ENCODE peak calls at places on chromosomes 1 and 21, in four cellular contexts. Z is A549, L is K562, X is HepG2. B is an unnamed sample.

GRCh38 chr1:111483166-111483565 is 9.4 kb downstream of the C1orf162 start:
- DNase-seq in Z (no peak), L (no peak), X (no peak), B (no peak)

GRCh38 chr21:22345624-22346023 is 1347.4 kb downstream of the NCAM2 start:
- DNase-seq in Z (no peak), L (no peak), X (no peak), B (no peak)

GRCh38 chr1:178101654-178102053 is 7.8 kb downstream of the RASAL2 start:
- DNase-seq in Z (no peak), L (no peak), X (no peak), B (no peak)

GRCh38 chr1:169527461-169528213 is 41.9 kb upstream of the SLC19A2 start:
- DNase-seq in Z (no peak), L (no peak), X (no peak), B (no peak)

GRCh38 chr1:50275564-50275963 is 147.7 kb downstream of the DMRTA2 start:
- DNase-seq in Z (no peak), L (no peak), X (no peak), B (peak; percentile 36)

GRCh38 chr1:109499661-109500536 is 6.0 kb downstream of the CYB561D1 start:
- DNase-seq in Z (no peak), L (peak; percentile 68), X (peak; percentile 45), B (peak; percentile 89)

GRCh38 chr1:160284220-160284781 is 632 bp downstream of the PEX19 start:
- DNase-seq in Z (peak; percentile 25), L (peak; percentile 26), X (peak; percentile 31), B (no peak)

GRCh38 chr1:55962472-55962871 is 616.9 kb downstream of the PLPP3 start:
- DNase-seq in Z (no peak), L (no peak), X (no peak), B (no peak)

GRCh38 chr1:185846672-185847440 is 112.7 kb downstream of the HMCN1 start:
- DNase-seq in Z (no peak), L (no peak), X (no peak), B (no peak)

GRCh38 chr1:41809716-41810115 is 109.0 kb downstream of the HIVEP3 start:
- DNase-seq in Z (no peak), L (no peak), X (no peak), B (no peak)

GRCh38 chr1:175287377-175287776 is 94.8 kb upstream of the KIAA0040 start:
- DNase-seq in Z (no peak), L (no peak), X (no peak), B (no peak)

GRCh38 chr21:41648591-41649031 is 118.2 kb downstream of the RIPK4 start:
- DNase-seq in Z (no peak), L (no peak), X (no peak), B (no peak)

DNA sequence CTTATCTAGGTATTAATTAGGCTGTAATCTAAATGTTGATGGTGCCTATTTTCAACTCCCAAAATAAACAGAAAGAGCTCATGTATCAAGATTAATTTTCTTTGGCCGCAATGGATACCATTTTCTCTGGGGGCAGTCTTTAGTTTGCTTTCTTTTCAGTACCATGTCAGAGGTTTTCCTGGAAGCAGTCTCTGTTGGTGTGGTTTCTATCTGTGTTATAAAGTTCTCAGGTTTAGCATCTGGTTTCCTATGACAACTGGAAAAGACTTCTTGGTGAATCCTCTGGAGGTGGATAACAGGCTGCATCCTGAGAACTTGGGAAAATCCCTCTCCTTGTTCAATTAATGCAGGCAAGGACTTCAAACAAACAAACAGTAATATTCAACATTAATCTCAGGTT is 38.7 kb upstream of the BATF3 start:
- DNase-seq in Z (no peak), L (no peak), X (no peak), B (no peak)
- TF ChIP-seq HMGXB4 in Z (no peak), L (no peak), X (no peak), B (no peak)

DNA sequence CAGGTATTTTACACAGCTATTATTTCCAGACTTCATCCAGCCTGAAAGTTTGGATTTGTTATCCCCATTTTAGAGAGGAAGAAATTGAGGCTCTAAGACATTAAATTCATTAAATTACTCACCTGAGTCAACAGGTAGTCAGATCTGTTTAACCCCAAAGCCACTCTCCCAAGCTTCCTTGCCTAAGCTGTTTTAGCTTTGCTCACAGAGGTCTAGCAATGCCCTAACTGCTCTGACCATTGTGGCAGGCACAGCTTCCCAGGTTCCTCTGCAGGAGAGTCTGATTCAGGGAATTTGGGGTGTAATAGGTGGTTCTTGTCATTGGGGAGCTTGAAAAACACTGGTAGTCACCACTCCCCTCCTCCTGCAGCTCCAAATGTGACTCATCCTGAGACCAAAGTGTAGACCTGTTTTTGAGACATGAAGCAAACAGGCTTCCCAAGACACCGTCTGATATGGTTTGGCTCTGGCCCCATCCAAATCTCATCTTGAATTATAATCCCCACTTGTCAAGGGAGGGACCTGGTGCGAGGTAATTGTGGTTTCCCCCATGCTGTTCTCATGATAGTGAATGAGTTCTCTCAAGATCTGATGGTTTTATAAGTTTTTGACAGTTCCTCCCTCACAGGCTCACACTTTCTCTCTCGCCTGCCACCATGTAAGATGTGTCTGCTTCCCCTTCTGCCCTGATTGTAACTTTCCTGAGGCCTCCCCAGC is 142.8 kb upstream of the DNAH14 start:
- DNase-seq in Z (no peak), L (no peak), X (no peak), B (no peak)
- TF ChIP-seq HMGXB4 in Z (no peak), L (no peak), X (no peak), B (no peak)

GRCh38 chr1:212293579-212293978 is 8.4 kb downstream of the PPP2R5A start:
- DNase-seq in Z (no peak), L (no peak), X (no peak), B (no peak)
- TF ChIP-seq HMGXB4 in Z (no peak), L (no peak), X (no peak), B (no peak)

DNA sequence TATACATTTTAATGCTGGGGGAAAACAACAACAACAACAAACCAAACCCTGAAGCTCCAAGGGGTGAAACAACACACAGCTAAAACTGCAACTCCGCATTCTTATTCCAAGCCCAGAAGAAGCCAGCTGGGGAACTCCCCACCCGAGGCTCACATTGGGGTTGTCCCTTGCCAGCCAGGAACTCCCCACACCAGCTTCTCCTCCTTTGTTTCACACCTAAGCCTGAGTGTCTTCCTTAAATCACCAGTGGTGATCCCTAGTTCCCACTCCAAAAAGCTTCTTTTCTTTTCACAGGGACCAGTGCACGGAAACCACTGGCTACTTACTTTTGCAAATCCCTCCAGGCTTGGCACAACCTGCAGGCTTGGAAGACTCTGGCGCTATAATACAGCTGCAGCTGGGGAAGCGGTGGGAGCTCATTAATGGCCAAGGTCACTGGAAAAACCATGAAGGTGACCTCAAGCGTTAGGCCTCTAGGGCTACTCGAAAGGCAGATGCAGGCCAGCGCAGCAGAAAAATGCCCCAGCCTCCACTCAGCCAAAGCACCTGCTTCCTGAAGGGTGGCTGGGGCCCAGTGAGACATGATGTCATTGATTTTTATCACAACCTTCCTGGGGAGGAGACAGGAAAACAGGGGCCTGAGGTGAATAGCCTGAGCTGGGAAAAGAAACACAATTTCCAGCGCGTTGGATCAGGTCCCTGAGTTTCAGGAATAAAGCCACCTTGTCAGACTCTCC is 40.1 kb downstream of the TLR5 start:
- DNase-seq in Z (no peak), L (no peak), X (no peak), B (no peak)
- TF ChIP-seq HMGXB4 in Z (no peak), L (no peak), X (no peak), B (no peak)

GRCh38 chr1:154682252-154682651 is 74.3 kb upstream of the ADAR start:
- DNase-seq in Z (no peak), L (no peak), X (no peak), B (no peak)

GRCh38 chr1:154689063-154689462 is 81.1 kb upstream of the ADAR start:
- DNase-seq in Z (no peak), L (no peak), X (no peak), B (no peak)

GRCh38 chr1:154683820-154684219 is 75.8 kb upstream of the ADAR start:
- DNase-seq in Z (no peak), L (no peak), X (no peak), B (no peak)

DNA sequence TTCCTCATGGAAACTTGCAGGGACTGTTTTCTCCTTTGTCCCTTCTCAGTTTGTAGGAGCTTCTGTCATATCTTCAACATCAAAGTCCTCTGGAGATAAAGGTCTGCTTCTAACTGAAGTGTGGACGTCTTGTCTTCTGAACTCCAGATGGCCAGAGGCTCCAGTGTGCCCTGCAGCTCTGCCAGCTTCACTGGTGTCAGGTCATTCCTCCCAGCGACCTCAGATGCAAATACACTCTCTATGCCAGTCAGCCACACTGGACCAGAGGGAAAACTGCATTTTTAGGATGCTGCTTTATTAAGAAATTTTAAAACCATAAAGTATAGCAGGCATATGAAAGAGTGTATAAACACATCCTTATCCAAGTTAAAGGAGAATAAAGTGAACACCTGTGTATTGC is 78.5 kb upstream of the ADAR start:
- DNase-seq in Z (no peak), L (no peak), X (no peak), B (no peak)
- TF ChIP-seq HMGXB4 in Z (no peak), L (no peak), X (no peak), B (no peak)